ENCODE peak calls at places on chromosomes 5 and 9, in ten cellular contexts. N, U, A, K, S, V, M, L, X and Q are unnamed samples.

GRCh38 chr5:141326088-141326854 is 4.0 kb upstream of the PCDHGA1 start:
- DNase-seq in V (no peak), L (peak), U (peak), A (peak), X (peak), N (peak), S (peak), M (peak), K (peak), Q (peak)

GRCh38 chr9:33129886-33130284 is 37.3 kb downstream of the B4GALT1 start:
- DNase-seq in N (no peak), L (no peak), K (no peak), S (no peak), V (no peak), U (no peak), X (no peak), A (no peak), M (no peak), Q (no peak)

GRCh38 chr9:80233102-80233843 is 661.5 kb downstream of the TLE4 start:
- DNase-seq in N (no peak), L (no peak), A (no peak), K (no peak), S (no peak), M (no peak), U (no peak), V (no peak), X (no peak), Q (no peak)

GRCh38 chr5:93899026-93899600 is 157.7 kb upstream of the POU5F2 start:
- DNase-seq in M (no peak), N (no peak), X (no peak), A (peak), U (no peak), K (no peak), V (peak), L (peak), S (no peak), Q (no peak)

GRCh38 chr5:31366941-31367340 is 165.0 kb downstream of the DROSHA start:
- DNase-seq in A (no peak), K (no peak), U (peak), S (no peak), N (no peak), V (no peak), L (no peak), X (no peak), M (no peak), Q (no peak)

GRCh38 chr5:86526811-86527348 is 90.9 kb upstream of the COX7C start:
- DNase-seq in K (no peak), L (no peak), U (no peak), N (no peak), X (peak), V (peak), S (no peak), M (no peak), A (no peak), Q (no peak)

GRCh38 chr5:58462623-58463230 is 2.8 kb upstream of the PLK2 start:
- DNase-seq in A (peak), N (no peak), M (no peak), S (peak), V (peak), U (peak), X (peak), L (peak), K (peak), Q (peak)

GRCh38 chr9:81980568-81980967 is 8.0 kb upstream of the SPATA31D1 start:
- DNase-seq in N (no peak), X (no peak), S (no peak), V (no peak), M (no peak), A (no peak), K (no peak), U (peak), L (no peak), Q (no peak)

GRCh38 chr5:160009591-160009989 is 651 bp downstream of the TTC1 start:
- DNase-seq in A (peak), V (no peak), K (no peak), L (peak), S (peak), N (no peak), M (no peak), X (no peak), U (no peak), Q (no peak)

GRCh38 chr5:72378636-72379289 is 58.6 kb downstream of the PTCD2 start:
- DNase-seq in K (no peak), U (peak), N (no peak), L (no peak), A (no peak), X (peak), V (peak), S (no peak), M (no peak), Q (no peak)

GRCh38 chr9:79858509-79858908 is 286.7 kb downstream of the TLE4 start:
- DNase-seq in U (peak), X (peak), K (peak), V (peak), N (no peak), A (no peak), M (no peak), L (no peak), S (peak), Q (peak)

GRCh38 chr5:121171834-121172233 is 679.8 kb upstream of the FTMT start:
- DNase-seq in S (no peak), M (no peak), V (no peak), K (no peak), A (no peak), U (peak), N (no peak), L (no peak), X (no peak), Q (no peak)

GRCh38 chr9:131034268-131034667 is 25.3 kb downstream of the LAMC3 start:
- DNase-seq in K (no peak), S (no peak), X (no peak), U (no peak), L (no peak), A (no peak), M (no peak), N (no peak), V (no peak), Q (no peak)